ENCODE peak calls at places on chromosomes 1 and 21, in four cellular contexts. V is body of pancreas, Y is adrenal gland, Z is AG10803. B is an unnamed sample.

GRCh38 chr1:12438349-12438924 is 179.6 kb downstream of the DHRS3 start:
- DNase-seq in V (no peak), Y (no peak), Z (peak; percentile 38), B (no peak)

GRCh38 chr1:102071451-102071850 is 74.7 kb upstream of the OLFM3 start:
- DNase-seq in V (no peak), Y (no peak), Z (no peak), B (no peak)

GRCh38 chr1:24910751-24911650 is 19.1 kb downstream of the RUNX3 start:
- DNase-seq in V (no peak), Y (no peak), Z (peak; percentile 35), B (peak; percentile 41)

GRCh38 chr1:161408404-161409085 is 40.9 kb upstream of the CFAP126 start:
- DNase-seq in V (no peak), Y (no peak), Z (no peak), B (no peak)

GRCh38 chr1:165174485-165174884 is 182.0 kb downstream of the LMX1A start:
- DNase-seq in V (no peak), Y (no peak), Z (no peak), B (no peak)

GRCh38 chr1:150546294-150546937 is 2.8 kb upstream of the ADAMTSL4 start:
- DNase-seq in V (no peak), Y (no peak), Z (no peak), B (no peak)

GRCh38 chr1:150272379-150272840 is at the start of gene C1orf54:
- DNase-seq in V (no peak), Y (no peak), Z (peak; percentile 45), B (peak; percentile 73)

GRCh38 chr21:39441502-39442475 is 3.8 kb downstream of the LCA5L start:
- DNase-seq in V (peak; percentile 41), Y (peak; percentile 75), Z (peak; percentile 61), B (peak; percentile 68)

GRCh38 chr1:109240158-109241152 is 8.9 kb upstream of the CELSR2 start:
- DNase-seq in V (peak; percentile 66), Y (peak; percentile 77), Z (peak; percentile 65), B (peak; percentile 71)

GRCh38 chr1:107464827-107465226 is 324.0 kb downstream of the NTNG1 start:
- DNase-seq in V (no peak), Y (no peak), Z (no peak), B (no peak)
- TF ChIP-seq CTCF in V (no peak), Y (no peak), Z (peak; percentile 19), B (no peak)

DNA sequence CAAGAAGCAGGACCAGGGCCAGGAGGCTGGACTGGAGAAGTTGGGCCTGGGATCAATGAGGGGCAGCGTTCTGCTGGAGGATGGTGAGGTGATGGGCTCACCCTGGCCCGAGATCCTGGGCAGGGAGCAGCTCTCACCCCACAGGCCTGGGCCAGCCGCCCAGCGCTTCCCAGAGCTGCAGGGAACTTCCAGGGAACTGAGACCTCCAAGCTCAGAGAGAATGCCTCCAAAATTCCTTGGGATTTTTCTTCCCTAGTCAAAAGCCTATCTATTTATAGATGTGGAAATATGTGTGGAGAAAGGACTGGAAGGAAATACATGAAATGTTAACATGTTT is 121.2 kb downstream of the SPSB1 start:
- DNase-seq in V (peak; percentile 32), Y (no peak), Z (no peak), B (no peak)
- H3K4me3 ChIP-seq in V (no peak overlapping the region), Y (no peak overlapping the region), Z (no peak overlapping the region), B (no peak overlapping the region)

GRCh38 chr1:54668567-54668966 is 27.0 kb downstream of the MROH7 start:
- DNase-seq in V (no peak), Y (no peak), Z (no peak), B (no peak)
- TF ChIP-seq CTCF in V (no peak), Y (no peak), Z (no peak), B (no peak)

GRCh38 chr1:81230983-81231728 is 569.6 kb upstream of the ADGRL2 start:
- DNase-seq in V (no peak), Y (no peak), Z (no peak), B (no peak)
- H3K4me3 ChIP-seq in V (no peak overlapping the region), Y (no peak overlapping the region), Z (no peak overlapping the region), B (no peak overlapping the region)

GRCh38 chr1:236773919-236774318 is 21.2 kb upstream of the MTR start:
- DNase-seq in V (no peak), Y (no peak), Z (no peak), B (no peak)

GRCh38 chr1:236779312-236779711 is 15.8 kb upstream of the MTR start:
- DNase-seq in V (no peak), Y (no peak), Z (no peak), B (no peak)

DNA sequence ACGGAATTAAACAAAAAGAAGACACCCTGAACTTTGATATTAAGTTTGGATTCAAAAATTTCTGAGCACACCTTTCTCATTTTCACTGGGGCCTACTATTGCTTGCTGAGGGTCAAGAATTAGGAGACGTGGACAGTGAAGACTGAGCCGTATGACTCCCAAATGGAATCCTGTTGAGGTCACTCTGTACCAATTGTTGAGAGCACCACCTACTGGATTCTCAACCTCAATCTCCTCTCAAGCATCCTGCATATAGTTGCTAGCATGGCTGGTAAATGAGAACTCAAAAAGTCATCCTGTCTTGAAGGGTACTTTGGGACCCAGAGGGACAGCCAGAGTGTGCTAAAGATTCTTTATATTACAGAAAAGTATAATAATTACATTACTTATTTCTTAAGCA is 20.2 kb upstream of the MTR start:
- DNase-seq in V (no peak), Y (no peak), Z (peak; percentile 20), B (peak; percentile 38)
- TF ChIP-seq CTCF in V (peak; percentile 39), Y (peak; percentile 10), Z (peak; percentile 48), B (peak; percentile 18)

GRCh38 chr21:37208056-37208705 is 59.0 kb downstream of the VPS26C start:
- DNase-seq in V (peak; percentile 52), Y (peak; percentile 84), Z (peak; percentile 16), B (no peak)
- H3K4me3 ChIP-seq in V (no peak overlapping the region), Y (no peak overlapping the region), Z (peak overlapping the region; percentile 15), B (no peak overlapping the region)